ENCODE peak calls at places on chromosomes 6 and 20, in four cellular contexts. A is central memory CD8-positive, alpha-beta T cell; P is T-helper 1 cell; G is nephron progenitor cell. Z is an unnamed sample.

GRCh38 chr6:125510405-125510804 is 208.6 kb upstream of the HDDC2 start:
- DNase-seq in A (no peak), P (no peak), G (no peak), Z (no peak)

GRCh38 chr20:46575394-46575793 is 24.9 kb upstream of the OCSTAMP start:
- DNase-seq in A (no peak), P (no peak), G (no peak), Z (no peak)

GRCh38 chr6:388202-388903 is 3.2 kb upstream of the IRF4 start:
- DNase-seq in A (no peak), P (no peak), G (no peak), Z (no peak)

GRCh38 chr6:2546941-2547716 is 203.6 kb downstream of the MYLK4 start:
- DNase-seq in A (no peak), P (no peak), G (no peak), Z (no peak)

GRCh38 chr20:61735503-61735785 is 330.2 kb downstream of the TAF4 start:
- DNase-seq in A (no peak), P (no peak), G (no peak), Z (no peak)

GRCh38 chr6:110574817-110575216 is 98.4 kb upstream of the SLC22A16 start:
- DNase-seq in A (no peak), P (no peak), G (no peak), Z (no peak)

GRCh38 chr6:82370788-82371187 is 7.2 kb downstream of the TPBG start:
- DNase-seq in A (no peak), P (no peak), G (no peak), Z (no peak)

GRCh38 chr6:150627154-150627553 is 27.5 kb downstream of the PLEKHG1 start:
- DNase-seq in A (no peak), P (no peak), G (no peak), Z (no peak)